ENCODE peak calls at places on chromosomes 3 and 15, in nine cellular contexts. One of them, this sample, is unnamed.
A peak's percentile ranks its signal among the peaks of the same experiment; 100 is the strongest.

GRCh38 chr3:148756306-148756705 is 58.6 kb downstream of the AGTR1 start:
- DNase-seq in Jurkat, Clone E6-1: no peak
- DNase-seq in sigmoid colon: no peak
- DNase-seq in dorsolateral prefrontal cortex: no peak
- DNase-seq in stimulated activated CD8-positive, alpha-beta memory T cell treated with anti-CD3 and anti-CD28 coated beads, Interleukin-7, amount 100 ng/mL, for 24 hours: no peak
- DNase-seq in glutamatergic neuron: no peak
- DNase-seq in nephron progenitor cell: no peak
- DNase-seq in HTR-8/SVneo: no peak
- DNase-seq in A549: no peak
- DNase-seq in this sample: no peak

GRCh38 chr15:92306662-92307061 is 87.0 kb upstream of the ST8SIA2 start:
- DNase-seq in Jurkat, Clone E6-1: peak; percentile 39
- DNase-seq in sigmoid colon: no peak
- DNase-seq in dorsolateral prefrontal cortex: no peak
- DNase-seq in stimulated activated CD8-positive, alpha-beta memory T cell treated with anti-CD3 and anti-CD28 coated beads, Interleukin-7, amount 100 ng/mL, for 24 hours: no peak
- DNase-seq in glutamatergic neuron: peak; percentile 33
- DNase-seq in nephron progenitor cell: no peak
- DNase-seq in HTR-8/SVneo: no peak
- DNase-seq in A549: peak; percentile 59
- DNase-seq in this sample: no peak

GRCh38 chr3:58161435-58162398 is 49.1 kb downstream of the DNASE1L3 start:
- DNase-seq in Jurkat, Clone E6-1: no peak
- DNase-seq in sigmoid colon: peak; percentile 91
- DNase-seq in dorsolateral prefrontal cortex: no peak
- DNase-seq in stimulated activated CD8-positive, alpha-beta memory T cell treated with anti-CD3 and anti-CD28 coated beads, Interleukin-7, amount 100 ng/mL, for 24 hours: no peak
- DNase-seq in glutamatergic neuron: no peak
- DNase-seq in nephron progenitor cell: no peak
- DNase-seq in HTR-8/SVneo: peak; percentile 86
- DNase-seq in A549: peak; percentile 89
- DNase-seq in this sample: no peak

GRCh38 chr15:64665179-64665578 is 110.2 kb downstream of the RBPMS2 start:
- DNase-seq in Jurkat, Clone E6-1: no peak
- DNase-seq in sigmoid colon: no peak
- DNase-seq in dorsolateral prefrontal cortex: no peak
- DNase-seq in stimulated activated CD8-positive, alpha-beta memory T cell treated with anti-CD3 and anti-CD28 coated beads, Interleukin-7, amount 100 ng/mL, for 24 hours: no peak
- DNase-seq in glutamatergic neuron: no peak
- DNase-seq in nephron progenitor cell: no peak
- DNase-seq in HTR-8/SVneo: no peak
- DNase-seq in A549: no peak
- DNase-seq in this sample: no peak

GRCh38 chr3:38560284-38560683 is 64.1 kb downstream of the EXOG start:
- DNase-seq in Jurkat, Clone E6-1: no peak
- DNase-seq in sigmoid colon: peak; percentile 40
- DNase-seq in dorsolateral prefrontal cortex: no peak
- DNase-seq in stimulated activated CD8-positive, alpha-beta memory T cell treated with anti-CD3 and anti-CD28 coated beads, Interleukin-7, amount 100 ng/mL, for 24 hours: no peak
- DNase-seq in glutamatergic neuron: no peak
- DNase-seq in nephron progenitor cell: no peak
- DNase-seq in HTR-8/SVneo: no peak
- DNase-seq in A549: no peak
- DNase-seq in this sample: no peak

GRCh38 chr15:66278061-66278460 is 15.3 kb upstream of the DIS3L start:
- DNase-seq in Jurkat, Clone E6-1: no peak
- DNase-seq in sigmoid colon: no peak
- DNase-seq in dorsolateral prefrontal cortex: no peak
- DNase-seq in stimulated activated CD8-positive, alpha-beta memory T cell treated with anti-CD3 and anti-CD28 coated beads, Interleukin-7, amount 100 ng/mL, for 24 hours: no peak
- DNase-seq in glutamatergic neuron: no peak
- DNase-seq in nephron progenitor cell: no peak
- DNase-seq in HTR-8/SVneo: no peak
- DNase-seq in A549: no peak
- DNase-seq in this sample: no peak

GRCh38 chr15:63600001-63600645 is 2.9 kb downstream of the FBXL22 start:
- DNase-seq in Jurkat, Clone E6-1: no peak
- DNase-seq in sigmoid colon: peak; percentile 75
- DNase-seq in dorsolateral prefrontal cortex: no peak
- DNase-seq in stimulated activated CD8-positive, alpha-beta memory T cell treated with anti-CD3 and anti-CD28 coated beads, Interleukin-7, amount 100 ng/mL, for 24 hours: no peak
- DNase-seq in glutamatergic neuron: peak; percentile 50
- DNase-seq in nephron progenitor cell: no peak
- DNase-seq in HTR-8/SVneo: no peak
- DNase-seq in A549: peak; percentile 56
- DNase-seq in this sample: peak; percentile 26

GRCh38 chr3:119562307-119562961 is 3.0 kb upstream of the CD80 start:
- DNase-seq in Jurkat, Clone E6-1: no peak
- DNase-seq in sigmoid colon: no peak
- DNase-seq in dorsolateral prefrontal cortex: no peak
- DNase-seq in stimulated activated CD8-positive, alpha-beta memory T cell treated with anti-CD3 and anti-CD28 coated beads, Interleukin-7, amount 100 ng/mL, for 24 hours: no peak
- DNase-seq in glutamatergic neuron: no peak
- DNase-seq in nephron progenitor cell: no peak
- DNase-seq in HTR-8/SVneo: no peak
- DNase-seq in A549: no peak
- DNase-seq in this sample: peak; percentile 74

GRCh38 chr15:85579011-85579701 is 198.8 kb downstream of the AKAP13 start:
- DNase-seq in Jurkat, Clone E6-1: no peak
- DNase-seq in sigmoid colon: no peak
- DNase-seq in dorsolateral prefrontal cortex: no peak
- DNase-seq in stimulated activated CD8-positive, alpha-beta memory T cell treated with anti-CD3 and anti-CD28 coated beads, Interleukin-7, amount 100 ng/mL, for 24 hours: no peak
- DNase-seq in glutamatergic neuron: no peak
- DNase-seq in nephron progenitor cell: no peak
- DNase-seq in HTR-8/SVneo: no peak
- DNase-seq in A549: no peak
- DNase-seq in this sample: no peak

GRCh38 chr3:185353823-185354614 is 8.9 kb upstream of the MAP3K13 start:
- DNase-seq in Jurkat, Clone E6-1: peak; percentile 85
- DNase-seq in sigmoid colon: peak; percentile 72
- DNase-seq in dorsolateral prefrontal cortex: no peak
- DNase-seq in stimulated activated CD8-positive, alpha-beta memory T cell treated with anti-CD3 and anti-CD28 coated beads, Interleukin-7, amount 100 ng/mL, for 24 hours: peak; percentile 48
- DNase-seq in glutamatergic neuron: peak; percentile 74
- DNase-seq in nephron progenitor cell: peak; percentile 79
- DNase-seq in HTR-8/SVneo: peak; percentile 70
- DNase-seq in A549: peak; percentile 85
- DNase-seq in this sample: peak; percentile 51

This sample was measured in naive B cell.